ENCODE peak calls at places on chromosomes 16 and 17, in eight cellular contexts. J, L, I, X, N, U, S and T are unnamed samples.

GRCh38 chr17:19013226-19013625 is 8.7 kb upstream of the FAM83G start:
- DNase-seq in I (no peak), L (no peak), S (no peak), X (no peak), N (no peak), U (no peak), J (no peak), T (no peak)

GRCh38 chr17:17792551-17793377 is 44.0 kb downstream of the SREBF1 start:
- DNase-seq in I (no peak), X (peak; percentile 66), U (peak; percentile 68), S (no peak), J (no peak), N (no peak), L (peak; percentile 33), T (peak; percentile 67)

GRCh38 chr16:27400751-27401620 is 988 bp upstream of the IL21R start:
- DNase-seq in U (no peak), S (no peak), L (no peak), N (no peak), I (no peak), J (no peak), X (no peak), T (no peak)

GRCh38 chr17:72640415-72641165 is 451.9 kb downstream of the SLC39A11 start:
- DNase-seq in N (no peak), I (no peak), S (no peak), U (no peak), J (no peak), X (no peak), L (no peak), T (no peak)

GRCh38 chr17:55421179-55421934 is at the start of gene MMD:
- DNase-seq in S (no peak), I (peak; percentile 84), L (no peak), U (no peak), N (no peak), X (peak; percentile 29), J (no peak), T (peak; percentile 43)

GRCh38 chr16:83852774-83853173 is 45.0 kb downstream of the HSBP1 start:
- DNase-seq in S (no peak), I (no peak), L (no peak), X (no peak), J (no peak), N (no peak), U (no peak), T (no peak)

GRCh38 chr17:8031950-8032349 is 6.9 kb upstream of the ALOX15B start:
- DNase-seq in X (no peak), N (no peak), I (no peak), S (no peak), J (no peak), L (no peak), U (no peak), T (no peak)

GRCh38 chr17:63699638-63700527 is at the start of gene LIMD2:
- DNase-seq in L (no peak), I (peak; percentile 87), N (peak; percentile 80), X (no peak), U (peak; percentile 76), J (no peak), S (no peak), T (peak; percentile 54)

GRCh38 chr16:65005696-65006095 is 116.2 kb downstream of the CDH11 start:
- DNase-seq in S (no peak), N (no peak), L (no peak), J (no peak), U (no peak), X (no peak), I (no peak), T (no peak)

GRCh38 chr17:28812980-28813377 is 29.6 kb downstream of the FAM222B start:
- DNase-seq in U (no peak), I (no peak), X (no peak), J (no peak), S (no peak), N (no peak), L (no peak), T (no peak)

GRCh38 chr17:20116683-20117309 is 107.6 kb downstream of the SPECC1 start:
- DNase-seq in I (no peak), L (no peak), U (peak; percentile 28), S (no peak), N (peak; percentile 70), J (no peak), X (no peak), T (peak; percentile 56)

GRCh38 chr16:84159006-84159405 is 13.9 kb downstream of the DNAAF1 start:
- DNase-seq in S (no peak), X (no peak), I (no peak), N (no peak), L (no peak), U (no peak), J (no peak), T (no peak)

GRCh38 chr17:77473615-77474226 is 333.0 kb downstream of the SEC14L1 start:
- DNase-seq in L (no peak), S (no peak), J (no peak), U (no peak), I (no peak), N (no peak), X (no peak), T (no peak)

GRCh38 chr16:89449726-89450335 is 40.5 kb downstream of the ANKRD11 start:
- DNase-seq in I (no peak), L (no peak), N (no peak), J (no peak), U (no peak), S (no peak), X (no peak), T (no peak)

GRCh38 chr16:19833176-19833575 is 51.5 kb downstream of the GPRC5B start:
- DNase-seq in N (no peak), S (no peak), L (no peak), I (no peak), U (no peak), X (no peak), J (no peak), T (no peak)

GRCh38 chr17:33929181-33929724 is 325.8 kb upstream of the CCL2 start:
- DNase-seq in I (no peak), X (no peak), L (no peak), U (no peak), J (no peak), S (no peak), N (no peak), T (no peak)

GRCh38 chr16:72532896-72533295 is 360.9 kb upstream of the PMFBP1 start:
- DNase-seq in N (no peak), J (no peak), U (no peak), L (no peak), S (no peak), X (no peak), I (no peak), T (no peak)

GRCh38 chr16:20747030-20747816 is 5.6 kb upstream of the THUMPD1 start:
- DNase-seq in N (no peak), S (no peak), U (no peak), X (no peak), J (no peak), I (no peak), L (no peak), T (no peak)

GRCh38 chr17:77237232-77238008 is 96.7 kb downstream of the SEC14L1 start:
- DNase-seq in S (no peak), J (no peak), X (no peak), I (no peak), L (no peak), N (no peak), U (no peak), T (no peak)

GRCh38 chr16:3573146-3573815 is 3.9 kb downstream of the NLRC3 start:
- DNase-seq in I (no peak), J (no peak), X (no peak), S (no peak), N (no peak), L (no peak), U (no peak), T (no peak)

GRCh38 chr17:82287849-82288601 is 14.5 kb upstream of the CSNK1D start:
- DNase-seq in I (no peak), U (no peak), J (peak; percentile 98), L (no peak), X (no peak), S (no peak), N (no peak), T (peak; percentile 79)

GRCh38 chr17:2083613-2084128 is 28.8 kb downstream of the HIC1 start:
- DNase-seq in I (no peak), X (no peak), U (no peak), N (no peak), J (peak; percentile 86), L (no peak), S (no peak), T (peak; percentile 38)